ENCODE peak calls at places on chromosomes 16 and 17, in five cellular contexts. U is stimulated activated CD8-positive, alpha-beta memory T cell treated with anti-CD3 and anti-CD28 coated beads, Interleukin-15, amount 100 ng/mL, for 1 hour; R is CD4-positive, CD25-positive, alpha-beta regulatory T cell; V is T-helper 17 cell; H is AG04450. P is an unnamed sample.

GRCh38 chr17:56777859-56778258 is 55.9 kb downstream of the C17orf67 start:
- DNase-seq in U (no peak), R (no peak), H (no peak), V (no peak), P (no peak)

GRCh38 chr17:76940738-76941350 is 72.6 kb downstream of the MGAT5B start:
- DNase-seq in H (no peak), R (no peak), U (no peak), V (no peak), P (no peak)

GRCh38 chr17:82892869-82893565 is 53.2 kb upstream of the ZNF750 start:
- DNase-seq in R (peak; percentile 82), V (peak; percentile 37), U (peak; percentile 58), H (no peak), P (peak; percentile 83)

GRCh38 chr17:5605452-5605851 is 21.1 kb upstream of the NLRP1 start:
- DNase-seq in H (no peak), R (no peak), U (no peak), V (no peak), P (no peak)

GRCh38 chr17:17175917-17176316 is 30.2 kb downstream of the PLD6 start:
- DNase-seq in H (no peak), V (no peak), U (no peak), R (no peak), P (no peak)

GRCh38 chr17:74833501-74834361 is 26.0 kb downstream of the GRIN2C start:
- DNase-seq in U (no peak), R (no peak), H (no peak), V (no peak), P (no peak)

GRCh38 chr16:85617948-85618347 is 4.8 kb downstream of the GSE1 start:
- DNase-seq in V (no peak), U (no peak), R (no peak), H (no peak), P (no peak)

GRCh38 chr17:63095459-63095858 is 129.4 kb downstream of the TANC2 start:
- DNase-seq in V (no peak), U (no peak), R (no peak), H (no peak), P (no peak)

GRCh38 chr16:12496181-12496580 is 307.5 kb downstream of the CPPED1 start:
- DNase-seq in V (no peak), R (no peak), H (no peak), U (no peak), P (no peak)

GRCh38 chr17:2749784-2750181 is 331 bp upstream of the CCDC92B start:
- DNase-seq in V (peak; percentile 75), R (peak; percentile 73), H (peak; percentile 8), U (peak; percentile 41), P (peak; percentile 65)

GRCh38 chr16:84233748-84234147 is 6.1 kb downstream of the KCNG4 start:
- DNase-seq in V (no peak), U (no peak), R (no peak), H (no peak), P (no peak)

GRCh38 chr16:89811321-89811720 is 5.1 kb downstream of the FANCA start:
- DNase-seq in H (no peak), R (no peak), U (no peak), V (no peak), P (no peak)

GRCh38 chr17:65774787-65775186 is 213.3 kb upstream of the AXIN2 start:
- DNase-seq in U (no peak), V (no peak), H (no peak), R (no peak), P (no peak)

GRCh38 chr16:12061336-12062055 is 85.0 kb downstream of the SNX29 start:
- DNase-seq in H (no peak), R (no peak), V (no peak), U (no peak), P (no peak)

GRCh38 chr17:51741447-51741846 is 417.1 kb downstream of the CA10 start:
- DNase-seq in H (no peak), V (no peak), R (no peak), U (no peak), P (no peak)

P was measured in central memory CD8-positive, alpha-beta T cell.